ENCODE peak calls at places on chromosome 11, in four cellular contexts. One of them, this sample, is unnamed.

GRCh38 chr11:95067828-95068244 is 1.1 kb downstream of the SRSF8 start:
- DNase-seq in foreskin keratinocyte: no peak
- DNase-seq in lung: peak
- DNase-seq in pancreas: no peak
- DNase-seq in this sample: no peak

GRCh38 chr11:82718307-82718706 is 15.4 kb downstream of the FAM181B start:
- DNase-seq in foreskin keratinocyte: peak
- DNase-seq in lung: no peak
- DNase-seq in pancreas: no peak
- DNase-seq in this sample: peak

GRCh38 chr11:1392111-1392510 is 2.4 kb downstream of the BRSK2 start:
- DNase-seq in foreskin keratinocyte: no peak
- DNase-seq in lung: no peak
- DNase-seq in pancreas: no peak
- DNase-seq in this sample: no peak

GRCh38 chr11:116707250-116707649 is 65.5 kb downstream of the BUD13 start:
- DNase-seq in foreskin keratinocyte: peak
- DNase-seq in lung: no peak
- DNase-seq in pancreas: peak
- DNase-seq in this sample: no peak

GRCh38 chr11:63813563-63814382 is 517 bp downstream of the SPINDOC start:
- DNase-seq in foreskin keratinocyte: no peak
- DNase-seq in lung: peak
- DNase-seq in pancreas: peak
- DNase-seq in this sample: no peak

GRCh38 chr11:57152134-57152533 is 29.6 kb upstream of the LRRC55 start:
- DNase-seq in foreskin keratinocyte: no peak
- DNase-seq in lung: no peak
- DNase-seq in pancreas: no peak
- DNase-seq in this sample: no peak

GRCh38 chr11:129652828-129653227 is 162.8 kb upstream of the TMEM45B start:
- DNase-seq in foreskin keratinocyte: peak
- DNase-seq in lung: no peak
- DNase-seq in pancreas: no peak
- DNase-seq in this sample: peak

GRCh38 chr11:68950268-68950667 is 30.5 kb downstream of the MRGPRD start:
- DNase-seq in foreskin keratinocyte: no peak
- DNase-seq in lung: no peak
- DNase-seq in pancreas: no peak
- DNase-seq in this sample: peak

GRCh38 chr11:14374922-14375630 is 16.1 kb upstream of the RRAS2 start:
- DNase-seq in foreskin keratinocyte: no peak
- DNase-seq in lung: no peak
- DNase-seq in pancreas: no peak
- DNase-seq in this sample: no peak

GRCh38 chr11:69275178-69275577 is 18.8 kb upstream of the MYEOV start:
- DNase-seq in foreskin keratinocyte: no peak
- DNase-seq in lung: no peak
- DNase-seq in pancreas: no peak
- DNase-seq in this sample: no peak

GRCh38 chr11:14969922-14970323 is 2.2 kb downstream of the CALCA start:
- DNase-seq in foreskin keratinocyte: peak
- DNase-seq in lung: no peak
- DNase-seq in pancreas: peak
- DNase-seq in this sample: no peak

GRCh38 chr11:45816614-45817013 is 11.7 kb downstream of the SLC35C1 start:
- DNase-seq in foreskin keratinocyte: no peak
- DNase-seq in lung: no peak
- DNase-seq in pancreas: no peak
- DNase-seq in this sample: no peak

GRCh38 chr11:133137270-133137669 is 395.0 kb downstream of the OPCML start:
- DNase-seq in foreskin keratinocyte: no peak
- DNase-seq in lung: no peak
- DNase-seq in pancreas: no peak
- DNase-seq in this sample: no peak

GRCh38 chr11:47587733-47588326 is 1.4 kb downstream of the FAM180B start:
- DNase-seq in foreskin keratinocyte: no peak
- DNase-seq in lung: peak
- DNase-seq in pancreas: no peak
- DNase-seq in this sample: no peak

GRCh38 chr11:128776088-128776433 is 82.2 kb downstream of the FLI1 start:
- DNase-seq in foreskin keratinocyte: no peak
- DNase-seq in lung: no peak
- DNase-seq in pancreas: no peak
- DNase-seq in this sample: no peak

GRCh38 chr11:71990721-71991120 is 8.0 kb upstream of the IL18BP start:
- DNase-seq in foreskin keratinocyte: no peak
- DNase-seq in lung: no peak
- DNase-seq in pancreas: no peak
- DNase-seq in this sample: no peak

GRCh38 chr11:74429205-74429604 is 31.0 kb upstream of the PGM2L1 start:
- DNase-seq in foreskin keratinocyte: no peak
- DNase-seq in lung: no peak
- DNase-seq in pancreas: no peak
- DNase-seq in this sample: no peak
- H3K27ac ChIP-seq in foreskin keratinocyte: no peak
- H3K27ac ChIP-seq in lung: no peak
- H3K27ac ChIP-seq in pancreas: no peak
- H3K27ac ChIP-seq in this sample: no peak

DNA sequence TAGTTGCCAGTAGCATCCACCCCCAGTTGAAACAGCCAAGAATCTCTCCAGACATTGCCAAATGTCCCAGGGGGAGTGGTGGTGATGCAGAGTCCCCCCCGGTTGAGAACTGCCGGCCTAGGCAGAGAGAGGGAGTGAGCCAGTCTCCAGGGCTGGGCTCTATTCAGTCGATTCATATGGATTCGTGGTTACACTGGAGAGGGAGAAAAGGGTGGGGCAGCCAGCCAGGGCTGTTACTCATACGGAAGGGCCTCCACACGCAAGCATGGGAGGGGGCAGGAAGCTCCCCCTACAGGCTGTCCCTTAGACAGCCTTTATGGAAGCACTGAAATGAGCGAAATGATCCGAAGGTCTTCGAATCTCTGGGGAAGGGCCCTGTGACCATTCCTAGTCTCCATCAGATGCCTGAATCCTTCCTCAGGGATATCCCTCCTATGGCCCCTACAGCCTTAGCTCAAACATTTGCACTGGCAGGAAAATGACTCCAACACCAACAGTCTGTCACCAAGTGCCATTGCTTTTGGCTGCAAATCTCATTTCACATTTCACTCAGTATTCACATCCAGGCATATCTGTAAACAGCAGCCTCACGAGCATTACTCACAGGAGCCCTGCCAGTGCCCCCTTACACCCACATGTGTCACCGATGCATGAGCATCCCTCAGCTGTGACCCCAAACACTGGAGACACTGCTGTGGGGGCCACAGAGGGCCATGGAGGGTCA is 18.4 kb upstream of the TLCD5 start:
- DNase-seq in foreskin keratinocyte: peak
- DNase-seq in lung: no peak
- DNase-seq in pancreas: no peak
- DNase-seq in this sample: peak
- TF ChIP-seq CTCF in foreskin keratinocyte: peak
- TF ChIP-seq CTCF in lung: no peak
- TF ChIP-seq CTCF in pancreas: no peak
- TF ChIP-seq CTCF in this sample: no peak

DNA sequence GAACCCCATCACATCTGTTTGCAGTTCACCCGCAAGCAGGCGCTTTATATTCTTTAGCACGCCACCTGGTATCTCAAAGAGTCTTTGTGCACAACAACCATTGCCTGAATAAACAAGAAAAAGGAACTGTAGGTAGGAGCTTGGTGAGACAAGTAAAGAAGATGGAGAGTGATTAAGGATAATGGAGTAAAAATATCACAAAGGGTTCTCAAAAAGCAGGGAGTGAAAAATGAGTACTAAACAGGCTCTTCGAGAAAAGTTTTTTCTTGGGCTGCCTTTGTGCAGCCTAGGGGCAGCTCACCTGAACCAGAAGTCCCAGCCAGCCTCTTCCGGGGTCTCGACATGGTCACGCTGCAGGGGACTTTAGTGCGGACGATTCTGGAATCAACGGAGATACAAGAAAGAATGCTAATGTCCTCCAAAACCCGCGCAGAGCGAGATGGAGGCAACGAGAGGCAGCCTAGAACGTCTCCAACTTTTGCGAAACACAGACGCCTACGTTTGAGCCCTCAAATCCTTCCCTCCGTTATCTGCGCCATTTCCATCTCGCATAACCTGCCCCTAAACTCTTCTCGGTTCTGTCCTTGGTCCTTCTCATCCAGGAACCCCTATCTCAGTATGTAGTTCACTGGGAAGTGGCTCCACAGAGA is 488 bp downstream of the THYN1 start:
- DNase-seq in foreskin keratinocyte: peak
- DNase-seq in lung: no peak
- DNase-seq in pancreas: no peak
- DNase-seq in this sample: peak
- H3K27ac ChIP-seq in foreskin keratinocyte: no peak
- H3K27ac ChIP-seq in lung: peak
- H3K27ac ChIP-seq in pancreas: peak
- H3K27ac ChIP-seq in this sample: peak

GRCh38 chr11:67040147-67040546 is 16.5 kb upstream of the RHOD start:
- DNase-seq in foreskin keratinocyte: no peak
- DNase-seq in lung: no peak
- DNase-seq in pancreas: no peak
- DNase-seq in this sample: no peak
- TF ChIP-seq CTCF in foreskin keratinocyte: no peak
- TF ChIP-seq CTCF in lung: no peak
- TF ChIP-seq CTCF in pancreas: no peak
- TF ChIP-seq CTCF in this sample: no peak

GRCh38 chr11:36300651-36301050 is 4.6 kb downstream of the PRR5L start:
- DNase-seq in foreskin keratinocyte: no peak
- DNase-seq in lung: no peak
- DNase-seq in pancreas: peak
- DNase-seq in this sample: no peak
- H3K27ac ChIP-seq in foreskin keratinocyte: no peak
- H3K27ac ChIP-seq in lung: no peak
- H3K27ac ChIP-seq in pancreas: no peak
- H3K27ac ChIP-seq in this sample: peak

GRCh38 chr11:35412285-35412684 is 7.1 kb downstream of the SLC1A2 start:
- DNase-seq in foreskin keratinocyte: no peak
- DNase-seq in lung: no peak
- DNase-seq in pancreas: no peak
- DNase-seq in this sample: no peak
- TF ChIP-seq CTCF in foreskin keratinocyte: peak
- TF ChIP-seq CTCF in lung: no peak
- TF ChIP-seq CTCF in pancreas: no peak
- TF ChIP-seq CTCF in this sample: peak

GRCh38 chr11:11865449-11865848 is 23.7 kb downstream of the USP47 start:
- DNase-seq in foreskin keratinocyte: no peak
- DNase-seq in lung: no peak
- DNase-seq in pancreas: no peak
- DNase-seq in this sample: no peak

GRCh38 chr11:11862995-11863394 is 21.2 kb downstream of the USP47 start:
- DNase-seq in foreskin keratinocyte: no peak
- DNase-seq in lung: no peak
- DNase-seq in pancreas: no peak
- DNase-seq in this sample: no peak

GRCh38 chr11:11864332-11864731 is 22.6 kb downstream of the USP47 start:
- DNase-seq in foreskin keratinocyte: no peak
- DNase-seq in lung: no peak
- DNase-seq in pancreas: no peak
- DNase-seq in this sample: no peak

GRCh38 chr11:11866203-11866602 is 24.4 kb downstream of the USP47 start:
- DNase-seq in foreskin keratinocyte: no peak
- DNase-seq in lung: no peak
- DNase-seq in pancreas: no peak
- DNase-seq in this sample: no peak

DNA sequence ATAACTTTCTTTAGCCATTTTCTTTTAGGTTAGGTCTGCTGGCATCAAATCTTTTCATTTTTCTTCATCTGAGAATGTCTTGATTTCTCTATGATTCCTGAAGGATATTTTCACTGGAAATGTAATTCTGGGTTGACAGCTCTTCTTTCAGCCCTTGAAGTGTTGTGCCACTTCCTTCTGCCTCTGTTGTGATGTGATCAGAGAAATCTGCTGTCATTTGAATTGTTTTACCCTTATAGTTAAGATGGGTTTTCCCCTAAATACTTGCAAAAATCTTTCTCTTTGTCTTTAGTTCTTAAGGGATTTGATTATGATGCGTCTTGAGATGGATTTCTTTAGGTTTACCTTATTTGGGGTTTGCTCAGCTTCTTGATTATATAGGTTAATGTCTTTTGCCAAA is 23.0 kb downstream of the USP47 start:
- DNase-seq in foreskin keratinocyte: no peak
- DNase-seq in lung: no peak
- DNase-seq in pancreas: no peak
- DNase-seq in this sample: no peak
- H3K27ac ChIP-seq in foreskin keratinocyte: no peak
- H3K27ac ChIP-seq in lung: no peak
- H3K27ac ChIP-seq in pancreas: no peak
- H3K27ac ChIP-seq in this sample: no peak

GRCh38 chr11:43709689-43710088 is 29.2 kb downstream of the HSD17B12 start:
- DNase-seq in foreskin keratinocyte: no peak
- DNase-seq in lung: no peak
- DNase-seq in pancreas: no peak
- DNase-seq in this sample: no peak

GRCh38 chr11:43706631-43707030 is 26.1 kb downstream of the HSD17B12 start:
- DNase-seq in foreskin keratinocyte: no peak
- DNase-seq in lung: no peak
- DNase-seq in pancreas: no peak
- DNase-seq in this sample: no peak

GRCh38 chr11:43712676-43713075 is 32.1 kb downstream of the HSD17B12 start:
- DNase-seq in foreskin keratinocyte: no peak
- DNase-seq in lung: no peak
- DNase-seq in pancreas: no peak
- DNase-seq in this sample: no peak

GRCh38 chr11:43708776-43709175 is 28.2 kb downstream of the HSD17B12 start:
- DNase-seq in foreskin keratinocyte: no peak
- DNase-seq in lung: no peak
- DNase-seq in pancreas: no peak
- DNase-seq in this sample: peak
- TF ChIP-seq CTCF in foreskin keratinocyte: peak
- TF ChIP-seq CTCF in lung: no peak
- TF ChIP-seq CTCF in pancreas: no peak
- TF ChIP-seq CTCF in this sample: peak